ENCODE peak calls at places on chromosomes 6 and 20, in six cellular contexts. One of them, this sample, is unnamed.

GRCh38 chr6:16697437-16698162 is 63.7 kb downstream of the ATXN1 start:
- DNase-seq in psoas muscle: no peak
- DNase-seq in progenitor cell of endocrine pancreas: no peak
- DNase-seq in choroid plexus epithelial cell: no peak
- DNase-seq in A549: no peak
- DNase-seq in lung: no peak
- DNase-seq in this sample: no peak

GRCh38 chr6:133916650-133917151 is 27.8 kb downstream of the TCF21 start:
- DNase-seq in psoas muscle: peak; percentile 91
- DNase-seq in progenitor cell of endocrine pancreas: peak; percentile 83
- DNase-seq in choroid plexus epithelial cell: peak; percentile 96
- DNase-seq in A549: peak; percentile 35
- DNase-seq in lung: peak; percentile 86
- DNase-seq in this sample: peak; percentile 63

GRCh38 chr20:43535370-43536004 is 23.3 kb upstream of the SGK2 start:
- DNase-seq in psoas muscle: no peak
- DNase-seq in progenitor cell of endocrine pancreas: no peak
- DNase-seq in choroid plexus epithelial cell: no peak
- DNase-seq in A549: no peak
- DNase-seq in lung: no peak
- DNase-seq in this sample: no peak

GRCh38 chr20:38892091-38892981 is 33.9 kb upstream of the FAM83D start:
- DNase-seq in psoas muscle: no peak
- DNase-seq in progenitor cell of endocrine pancreas: no peak
- DNase-seq in choroid plexus epithelial cell: no peak
- DNase-seq in A549: no peak
- DNase-seq in lung: no peak
- DNase-seq in this sample: no peak

GRCh38 chr6:33627876-33628275 is 6.8 kb downstream of the ITPR3 start:
- DNase-seq in psoas muscle: no peak
- DNase-seq in progenitor cell of endocrine pancreas: no peak
- DNase-seq in choroid plexus epithelial cell: no peak
- DNase-seq in A549: no peak
- DNase-seq in lung: peak; percentile 47
- DNase-seq in this sample: no peak

GRCh38 chr6:166494101-166494441 is 92.4 kb downstream of the RAMACL start:
- DNase-seq in psoas muscle: no peak
- DNase-seq in progenitor cell of endocrine pancreas: no peak
- DNase-seq in choroid plexus epithelial cell: no peak
- DNase-seq in A549: no peak
- DNase-seq in lung: no peak
- DNase-seq in this sample: no peak

GRCh38 chr6:7156666-7157278 is 49.0 kb downstream of the RREB1 start:
- DNase-seq in psoas muscle: no peak
- DNase-seq in progenitor cell of endocrine pancreas: no peak
- DNase-seq in choroid plexus epithelial cell: no peak
- DNase-seq in A549: no peak
- DNase-seq in lung: peak; percentile 70
- DNase-seq in this sample: no peak

GRCh38 chr6:132750455-132751248 is 7.1 kb downstream of the VNN2 start:
- DNase-seq in psoas muscle: no peak
- DNase-seq in progenitor cell of endocrine pancreas: no peak
- DNase-seq in choroid plexus epithelial cell: no peak
- DNase-seq in A549: no peak
- DNase-seq in lung: no peak
- DNase-seq in this sample: no peak

GRCh38 chr6:135088818-135089809 is 34.5 kb upstream of the HBS1L start:
- DNase-seq in psoas muscle: no peak
- DNase-seq in progenitor cell of endocrine pancreas: no peak
- DNase-seq in choroid plexus epithelial cell: peak; percentile 83
- DNase-seq in A549: peak; percentile 10
- DNase-seq in lung: no peak
- DNase-seq in this sample: peak; percentile 57

GRCh38 chr6:53290547-53291510 is 57.9 kb downstream of the ELOVL5 start:
- DNase-seq in psoas muscle: no peak
- DNase-seq in progenitor cell of endocrine pancreas: no peak
- DNase-seq in choroid plexus epithelial cell: no peak
- DNase-seq in A549: no peak
- DNase-seq in lung: no peak
- DNase-seq in this sample: no peak
- TF ChIP-seq CTCF in psoas muscle: no peak
- TF ChIP-seq CTCF in progenitor cell of endocrine pancreas: no peak
- TF ChIP-seq CTCF in choroid plexus epithelial cell: no peak
- TF ChIP-seq CTCF in A549: no peak
- TF ChIP-seq CTCF in lung: no peak
- TF ChIP-seq CTCF in this sample: no peak

DNA sequence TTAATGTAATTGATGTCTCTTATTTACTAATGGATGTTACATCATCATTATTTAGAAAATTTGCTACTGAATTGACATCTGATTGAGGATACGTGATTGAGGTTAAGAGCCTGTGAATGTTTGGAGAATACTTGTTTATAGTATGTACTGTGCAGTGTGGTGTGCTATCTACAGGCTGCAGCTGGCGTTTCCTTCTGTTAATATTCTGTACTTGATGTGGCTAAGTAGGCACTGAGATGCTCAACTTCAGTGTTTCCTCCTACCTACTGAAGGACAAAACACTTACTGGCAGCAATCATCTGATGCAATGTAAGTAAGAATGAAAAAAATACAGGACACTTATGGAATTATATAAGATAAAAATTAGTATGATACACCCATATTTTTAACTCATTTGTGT is 709.7 kb upstream of the FLRT3 start:
- DNase-seq in psoas muscle: no peak
- DNase-seq in progenitor cell of endocrine pancreas: no peak
- DNase-seq in choroid plexus epithelial cell: peak; percentile 13
- DNase-seq in A549: no peak
- DNase-seq in lung: no peak
- DNase-seq in this sample: peak; percentile 82
- TF ChIP-seq CTCF in psoas muscle: no peak
- TF ChIP-seq CTCF in progenitor cell of endocrine pancreas: no peak
- TF ChIP-seq CTCF in choroid plexus epithelial cell: no peak
- TF ChIP-seq CTCF in A549: no peak
- TF ChIP-seq CTCF in lung: no peak
- TF ChIP-seq CTCF in this sample: peak; percentile 48

GRCh38 chr20:32019156-32019510 is 8.9 kb downstream of the CCM2L start:
- DNase-seq in psoas muscle: no peak
- DNase-seq in progenitor cell of endocrine pancreas: peak; percentile 60
- DNase-seq in choroid plexus epithelial cell: no peak
- DNase-seq in A549: peak; percentile 68
- DNase-seq in lung: no peak
- DNase-seq in this sample: no peak
- TF ChIP-seq CTCF in psoas muscle: no peak
- TF ChIP-seq CTCF in progenitor cell of endocrine pancreas: peak; percentile 32
- TF ChIP-seq CTCF in choroid plexus epithelial cell: peak; percentile 3
- TF ChIP-seq CTCF in A549: no peak
- TF ChIP-seq CTCF in lung: no peak
- TF ChIP-seq CTCF in this sample: no peak

GRCh38 chr20:3685341-3685740 is 3.5 kb upstream of the ADAM33 start:
- DNase-seq in psoas muscle: no peak
- DNase-seq in progenitor cell of endocrine pancreas: no peak
- DNase-seq in choroid plexus epithelial cell: no peak
- DNase-seq in A549: no peak
- DNase-seq in lung: no peak
- DNase-seq in this sample: no peak

GRCh38 chr20:3689978-3690377 is 8.2 kb upstream of the ADAM33 start:
- DNase-seq in psoas muscle: no peak
- DNase-seq in progenitor cell of endocrine pancreas: no peak
- DNase-seq in choroid plexus epithelial cell: no peak
- DNase-seq in A549: no peak
- DNase-seq in lung: no peak
- DNase-seq in this sample: no peak

GRCh38 chr20:3690413-3690812 is 8.6 kb upstream of the ADAM33 start:
- DNase-seq in psoas muscle: no peak
- DNase-seq in progenitor cell of endocrine pancreas: no peak
- DNase-seq in choroid plexus epithelial cell: no peak
- DNase-seq in A549: no peak
- DNase-seq in lung: no peak
- DNase-seq in this sample: no peak

GRCh38 chr20:3687655-3688054 is 5.8 kb upstream of the ADAM33 start:
- DNase-seq in psoas muscle: no peak
- DNase-seq in progenitor cell of endocrine pancreas: no peak
- DNase-seq in choroid plexus epithelial cell: peak; percentile 77
- DNase-seq in A549: peak; percentile 67
- DNase-seq in lung: no peak
- DNase-seq in this sample: no peak

DNA sequence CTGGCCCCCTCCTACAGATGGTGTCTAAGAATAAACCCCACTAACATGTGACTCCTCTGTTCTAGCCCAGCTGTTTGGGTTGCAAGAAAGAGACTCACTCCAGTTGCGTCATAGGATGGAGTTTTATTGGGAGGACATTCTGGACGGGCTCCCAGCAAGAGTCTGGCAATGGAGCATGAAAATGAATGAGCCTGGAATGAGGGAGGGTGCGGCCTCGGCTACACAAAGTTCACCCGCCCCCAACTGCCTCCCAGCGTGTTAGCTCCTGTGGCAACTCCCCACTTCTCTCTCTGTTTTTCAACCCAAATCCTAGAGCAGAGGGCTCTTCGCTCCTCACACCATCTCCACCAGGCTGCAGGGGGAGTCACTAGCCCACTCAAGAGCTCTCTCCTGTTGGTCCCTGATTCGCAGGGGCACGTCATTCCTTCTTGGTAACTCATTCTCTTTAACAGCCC is 5.1 kb upstream of the ADAM33 start:
- DNase-seq in psoas muscle: peak; percentile 91
- DNase-seq in progenitor cell of endocrine pancreas: no peak
- DNase-seq in choroid plexus epithelial cell: peak; percentile 91
- DNase-seq in A549: no peak
- DNase-seq in lung: peak; percentile 58
- DNase-seq in this sample: no peak
- TF ChIP-seq CTCF in psoas muscle: no peak
- TF ChIP-seq CTCF in progenitor cell of endocrine pancreas: no peak
- TF ChIP-seq CTCF in choroid plexus epithelial cell: peak; percentile 37
- TF ChIP-seq CTCF in A549: no peak
- TF ChIP-seq CTCF in lung: no peak
- TF ChIP-seq CTCF in this sample: no peak

GRCh38 chr6:3294921-3295871 is 36.4 kb downstream of the PSMG4 start:
- DNase-seq in psoas muscle: peak; percentile 89
- DNase-seq in progenitor cell of endocrine pancreas: no peak
- DNase-seq in choroid plexus epithelial cell: no peak
- DNase-seq in A549: no peak
- DNase-seq in lung: no peak
- DNase-seq in this sample: no peak
- TF ChIP-seq CTCF in psoas muscle: peak; percentile 33
- TF ChIP-seq CTCF in progenitor cell of endocrine pancreas: peak; percentile 23
- TF ChIP-seq CTCF in choroid plexus epithelial cell: peak; percentile 33
- TF ChIP-seq CTCF in A549: no peak
- TF ChIP-seq CTCF in lung: no peak
- TF ChIP-seq CTCF in this sample: no peak

GRCh38 chr6:70315096-70315751 is 12.3 kb upstream of the COL9A1 start:
- DNase-seq in psoas muscle: no peak
- DNase-seq in progenitor cell of endocrine pancreas: no peak
- DNase-seq in choroid plexus epithelial cell: no peak
- DNase-seq in A549: no peak
- DNase-seq in lung: no peak
- DNase-seq in this sample: no peak
- TF ChIP-seq CTCF in psoas muscle: no peak
- TF ChIP-seq CTCF in progenitor cell of endocrine pancreas: no peak
- TF ChIP-seq CTCF in choroid plexus epithelial cell: no peak
- TF ChIP-seq CTCF in A549: no peak
- TF ChIP-seq CTCF in lung: no peak
- TF ChIP-seq CTCF in this sample: no peak

GRCh38 chr6:11264100-11264499 is 31.6 kb upstream of the NEDD9 start:
- DNase-seq in psoas muscle: no peak
- DNase-seq in progenitor cell of endocrine pancreas: no peak
- DNase-seq in choroid plexus epithelial cell: no peak
- DNase-seq in A549: no peak
- DNase-seq in lung: no peak
- DNase-seq in this sample: no peak
- TF ChIP-seq CTCF in psoas muscle: no peak
- TF ChIP-seq CTCF in progenitor cell of endocrine pancreas: no peak
- TF ChIP-seq CTCF in choroid plexus epithelial cell: no peak
- TF ChIP-seq CTCF in A549: no peak
- TF ChIP-seq CTCF in lung: no peak
- TF ChIP-seq CTCF in this sample: peak; percentile 5

GRCh38 chr6:89567635-89568390 is 70.7 kb downstream of the LYRM2 start:
- DNase-seq in psoas muscle: no peak
- DNase-seq in progenitor cell of endocrine pancreas: no peak
- DNase-seq in choroid plexus epithelial cell: no peak
- DNase-seq in A549: no peak
- DNase-seq in lung: peak; percentile 38
- DNase-seq in this sample: no peak
- TF ChIP-seq CTCF in psoas muscle: no peak
- TF ChIP-seq CTCF in progenitor cell of endocrine pancreas: no peak
- TF ChIP-seq CTCF in choroid plexus epithelial cell: no peak
- TF ChIP-seq CTCF in A549: no peak
- TF ChIP-seq CTCF in lung: no peak
- TF ChIP-seq CTCF in this sample: no peak

DNA sequence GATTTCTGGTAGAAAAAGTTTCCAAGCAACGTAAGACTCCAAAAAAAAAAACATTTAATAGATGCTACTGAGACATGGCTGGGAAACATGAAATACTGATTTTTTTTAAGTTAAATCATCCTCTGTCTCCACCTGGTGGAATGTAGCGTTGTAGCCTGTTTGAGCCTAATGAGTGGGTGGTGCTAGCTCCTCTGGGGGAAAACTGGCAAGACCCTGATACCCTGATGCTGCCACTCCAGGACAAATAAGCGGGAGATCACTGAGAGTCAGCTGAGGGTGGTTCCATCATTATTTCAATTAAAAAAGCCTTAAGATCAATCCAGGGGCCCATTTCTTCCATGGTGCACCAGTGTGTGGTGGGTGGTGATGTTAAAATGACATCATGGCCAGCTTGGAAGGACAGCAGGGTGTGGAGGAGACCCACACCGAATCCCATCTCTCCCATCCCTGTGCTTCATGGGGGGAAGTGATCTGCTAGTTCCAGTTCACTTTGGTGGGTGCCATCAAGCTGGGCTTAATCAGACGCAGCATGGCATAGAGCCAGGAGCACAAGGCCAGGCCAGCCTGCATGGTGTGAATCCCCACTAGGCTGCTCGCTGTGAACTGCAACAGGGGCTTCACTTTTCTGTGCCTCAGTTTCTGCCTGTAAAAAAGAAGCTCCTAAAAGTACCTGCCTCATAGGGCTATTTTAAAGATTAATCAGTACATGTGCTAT is 12.8 kb upstream of the MRPS10 start:
- DNase-seq in psoas muscle: no peak
- DNase-seq in progenitor cell of endocrine pancreas: no peak
- DNase-seq in choroid plexus epithelial cell: peak; percentile 57
- DNase-seq in A549: peak; percentile 40
- DNase-seq in lung: no peak
- DNase-seq in this sample: no peak
- TF ChIP-seq CTCF in psoas muscle: no peak
- TF ChIP-seq CTCF in progenitor cell of endocrine pancreas: peak; percentile 50
- TF ChIP-seq CTCF in choroid plexus epithelial cell: peak; percentile 69
- TF ChIP-seq CTCF in A549: peak; percentile 58
- TF ChIP-seq CTCF in lung: no peak
- TF ChIP-seq CTCF in this sample: peak; percentile 52

This sample was measured in DND-41.